ENCODE peak calls at places on chromosomes 6 and 20, in six cellular contexts. V is SK-N-SH, W is AG09309, J is cardiac muscle cell, L is coronary artery, K is fibroblast of lung. D is an unnamed sample.

GRCh38 chr6:110307368-110307767 is 50.8 kb downstream of the METTL24 start:
- DNase-seq in V (no peak), W (no peak), J (no peak), L (no peak), K (no peak), D (no peak)

GRCh38 chr6:90319044-90319443 is 22.4 kb upstream of the BACH2 start:
- DNase-seq in V (no peak), W (no peak), J (peak), L (no peak), K (peak), D (no peak)

GRCh38 chr6:141675957-141676356 is 456.8 kb upstream of the GJE1 start:
- DNase-seq in V (no peak), W (no peak), J (peak), L (no peak), K (peak), D (no peak)

GRCh38 chr6:128519931-128520435 is 416 bp downstream of the PTPRK start:
- DNase-seq in V (peak), W (no peak), J (peak), L (peak), K (no peak), D (no peak)

GRCh38 chr6:26240981-26241770 is 123.8 kb upstream of the BTN3A2 start:
- DNase-seq in V (no peak), W (no peak), J (peak), L (no peak), K (peak), D (no peak)

GRCh38 chr6:17159240-17159639 is 57.4 kb downstream of the STMND1 start:
- DNase-seq in V (no peak), W (no peak), J (no peak), L (no peak), K (peak), D (no peak)

GRCh38 chr20:34622821-34623451 is 54.0 kb downstream of the PIGU start:
- DNase-seq in V (no peak), W (no peak), J (peak), L (no peak), K (no peak), D (no peak)

GRCh38 chr20:60653111-60653845 is 598.8 kb upstream of the CDH4 start:
- DNase-seq in V (no peak), W (no peak), J (no peak), L (no peak), K (peak), D (no peak)

GRCh38 chr6:105250523-105250922 is 70.7 kb upstream of the POPDC3 start:
- DNase-seq in V (no peak), W (no peak), J (no peak), L (no peak), K (no peak), D (no peak)

GRCh38 chr6:65776332-65776731 is 69.3 kb upstream of the EYS start:
- DNase-seq in V (no peak), W (no peak), J (no peak), L (no peak), K (peak), D (no peak)

GRCh38 chr20:19806806-19807691 is 49.0 kb downstream of the RIN2 start:
- DNase-seq in V (peak), W (no peak), J (peak), L (no peak), K (peak), D (no peak)

GRCh38 chr20:40966103-40966502 is 62.5 kb upstream of the TOP1 start:
- DNase-seq in V (no peak), W (no peak), J (no peak), L (no peak), K (no peak), D (no peak)

GRCh38 chr20:40965671-40966070 is 63.0 kb upstream of the TOP1 start:
- DNase-seq in V (no peak), W (no peak), J (no peak), L (no peak), K (no peak), D (no peak)

GRCh38 chr20:40966516-40967185 is 62.0 kb upstream of the TOP1 start:
- DNase-seq in V (no peak), W (no peak), J (no peak), L (no peak), K (no peak), D (no peak)

GRCh38 chr20:40970218-40970617 is 58.4 kb upstream of the TOP1 start:
- DNase-seq in V (no peak), W (no peak), J (no peak), L (peak), K (no peak), D (no peak)
- TF ChIP-seq CTCF in V (no peak), W (peak), J (peak), L (no peak), K (peak), D (no peak)

DNA sequence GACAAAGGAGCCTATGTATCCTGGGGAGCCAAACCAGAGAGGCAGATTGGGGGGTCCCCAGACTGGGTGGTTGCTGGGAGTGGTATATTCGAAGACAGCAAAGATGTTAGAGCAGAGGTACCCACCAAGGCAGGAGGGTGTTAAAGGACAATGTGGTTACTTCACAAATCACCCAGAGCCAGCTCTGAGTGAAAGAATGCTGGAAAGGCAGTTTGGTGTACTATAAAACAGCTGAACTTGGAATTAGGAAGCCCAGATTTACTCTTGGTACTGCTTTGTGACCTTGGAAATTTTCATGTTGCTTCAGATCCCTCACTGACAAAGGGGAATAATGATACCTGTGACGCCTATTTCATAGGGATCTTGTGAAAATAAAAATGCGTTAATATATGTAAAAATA is 121.6 kb downstream of the CD164 start:
- DNase-seq in V (no peak), W (no peak), J (no peak), L (no peak), K (no peak), D (no peak)
- TF ChIP-seq CTCF in V (no peak), W (no peak), J (no peak), L (no peak), K (no peak), D (no peak)

GRCh38 chr6:27687154-27688013 is 214.5 kb upstream of the ZNF184 start:
- DNase-seq in V (peak), W (no peak), J (peak), L (peak), K (peak), D (no peak)

GRCh38 chr6:27679968-27680694 is 207.2 kb upstream of the ZNF184 start:
- DNase-seq in V (no peak), W (no peak), J (no peak), L (no peak), K (no peak), D (no peak)

GRCh38 chr6:27685278-27685677 is 212.4 kb upstream of the ZNF184 start:
- DNase-seq in V (no peak), W (no peak), J (no peak), L (no peak), K (no peak), D (no peak)

GRCh38 chr6:27688014-27688586 is 215.2 kb upstream of the ZNF184 start:
- DNase-seq in V (peak), W (peak), J (peak), L (peak), K (peak), D (peak)

DNA sequence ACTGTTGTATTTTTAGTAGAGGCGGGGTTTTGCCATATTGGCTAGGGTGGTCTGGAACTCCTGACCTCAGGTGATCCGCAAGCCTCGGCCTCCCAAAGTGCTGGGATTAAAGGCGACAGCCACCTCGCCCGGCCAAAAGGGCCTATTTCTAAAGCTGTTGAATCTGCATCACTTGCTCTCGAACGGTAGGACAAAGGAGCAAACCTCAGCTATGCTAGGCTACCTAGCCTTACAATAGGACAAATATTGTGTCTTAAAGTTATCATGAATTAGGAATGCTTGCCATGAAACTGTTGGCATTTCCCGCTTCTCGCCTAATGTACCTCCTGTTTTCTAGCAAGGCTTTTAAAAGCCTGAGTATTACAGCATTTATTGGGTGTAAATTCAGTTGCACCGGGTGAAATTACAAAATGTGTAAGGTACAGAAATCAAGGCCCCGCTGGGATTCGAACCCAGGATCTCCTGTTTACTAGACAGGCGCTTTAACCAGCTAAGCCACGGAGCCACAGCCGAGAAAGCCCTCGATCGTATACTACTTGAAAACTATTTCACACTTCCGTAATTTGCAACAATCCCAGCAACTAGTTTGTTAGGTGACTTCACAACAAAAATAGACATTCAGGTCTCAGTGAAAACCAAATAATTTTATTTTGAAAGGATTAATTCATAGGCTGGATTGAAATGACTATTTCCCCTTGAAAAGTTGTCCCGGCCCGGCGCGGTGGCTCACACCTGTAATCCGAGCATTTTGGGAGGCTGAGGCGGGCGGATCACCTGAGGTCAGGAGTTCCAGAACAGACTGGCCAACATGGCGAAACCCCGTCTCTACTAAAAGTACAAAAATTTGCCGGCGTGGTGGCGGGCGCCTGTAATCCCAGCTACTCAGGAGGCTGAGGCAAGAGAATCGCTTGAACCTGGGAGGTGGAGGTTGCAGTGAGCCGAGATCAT is 211.6 kb upstream of the ZNF184 start:
- DNase-seq in V (peak), W (no peak), J (peak), L (no peak), K (peak), D (no peak)
- TF ChIP-seq CTCF in V (no peak), W (no peak), J (no peak), L (no peak), K (no peak), D (no peak)

GRCh38 chr20:24781061-24781980 is 167.7 kb upstream of the CST7 start:
- DNase-seq in V (peak), W (no peak), J (peak), L (no peak), K (peak), D (peak)
- TF ChIP-seq CTCF in V (peak), W (peak), J (peak), L (no peak), K (peak), D (peak)

DNA sequence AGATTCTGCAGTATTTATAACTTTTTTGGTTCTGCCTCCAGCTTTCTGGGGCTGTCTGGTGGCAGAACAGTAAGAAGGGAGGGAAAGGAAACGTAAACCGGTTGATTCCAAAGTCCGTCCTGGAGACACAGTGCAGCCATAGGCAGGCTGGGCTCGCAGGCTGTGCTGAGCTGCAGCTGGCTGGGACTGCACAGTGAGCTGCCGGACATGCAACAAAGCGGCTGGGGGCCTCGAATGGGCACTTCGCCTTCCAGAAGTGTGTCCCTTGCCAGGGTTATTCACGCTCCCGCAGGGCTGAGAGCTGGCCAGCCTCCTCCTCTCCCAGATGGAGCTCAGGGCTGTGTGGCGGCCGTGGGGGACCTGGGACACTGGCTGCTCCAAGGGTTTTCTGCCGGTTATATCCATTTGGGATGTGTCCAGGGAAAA is 78.1 kb upstream of the CD93 start:
- DNase-seq in V (no peak), W (no peak), J (no peak), L (peak), K (no peak), D (no peak)
- TF ChIP-seq CTCF in V (no peak), W (no peak), J (no peak), L (no peak), K (no peak), D (no peak)

GRCh38 chr20:3204124-3204794 is at the start of gene DDRGK1:
- DNase-seq in V (peak), W (no peak), J (peak), L (peak), K (peak), D (peak)
- TF ChIP-seq CTCF in V (no peak), W (no peak), J (no peak), L (no peak), K (no peak), D (no peak)

D was measured in AG09319.